ENCODE peak calls at places on chromosome 22, in eight cellular contexts. V, S, L, U, Q, R, I and Y are unnamed samples. For H3K4me1, the result is how much of the 10 kb centered on the place peaks cover.

GRCh38 chr22:24247011-24247507 is 2.2 kb upstream of the GGT5 start:
- DNase-seq in U (no peak), I (no peak), V (no peak), R (no peak), S (no peak), L (no peak), Q (no peak), Y (no peak)

GRCh38 chr22:49503321-49503720 is 324.4 kb downstream of the BRD1 start:
- DNase-seq in I (no peak), V (no peak), L (no peak), U (no peak), R (no peak), Q (no peak), S (no peak), Y (no peak)

GRCh38 chr22:49370841-49371301 is 456.8 kb downstream of the BRD1 start:
- DNase-seq in U (no peak), S (no peak), V (no peak), L (no peak), I (peak), Q (no peak), R (no peak), Y (peak)

GRCh38 chr22:47092896-47093311 is 330.5 kb downstream of the TBC1D22A start:
- DNase-seq in I (no peak), S (no peak), U (no peak), Q (peak), L (no peak), R (peak), V (no peak), Y (no peak)

GRCh38 chr22:39933741-39934140 is 26.5 kb upstream of the TMA7B start:
- DNase-seq in S (no peak), Q (no peak), I (no peak), U (no peak), R (no peak), L (no peak), V (no peak), Y (no peak)

GRCh38 chr22:19872779-19873137 is 18.1 kb upstream of the GNB1L start:
- DNase-seq in I (peak), R (no peak), L (no peak), V (peak), U (peak), Q (no peak), S (peak), Y (peak)

GRCh38 chr22:20953668-20954500 is 13.2 kb upstream of the AIFM3 start:
- DNase-seq in S (no peak), I (no peak), R (no peak), L (no peak), U (no peak), V (no peak), Q (no peak), Y (no peak)

GRCh38 chr22:21758056-21758455 is 22.5 kb upstream of the YPEL1 start:
- DNase-seq in V (no peak), R (no peak), U (no peak), L (no peak), I (no peak), Q (no peak), S (no peak), Y (no peak)

GRCh38 chr22:27804683-27805297 is 3.2 kb upstream of the MN1 start:
- DNase-seq in Q (peak), V (peak), I (peak), S (no peak), R (peak), U (peak), L (peak), Y (no peak)

GRCh38 chr22:49660321-49660720 is 167.4 kb downstream of the BRD1 start:
- DNase-seq in R (no peak), V (no peak), I (no peak), S (no peak), L (no peak), U (no peak), Q (no peak), Y (peak)

GRCh38 chr22:48572951-48573350 is 1254.7 kb downstream of the BRD1 start:
- DNase-seq in V (no peak), L (no peak), I (no peak), U (no peak), Q (no peak), S (no peak), R (no peak), Y (no peak)

GRCh38 chr22:47157486-47158270 is 395.2 kb downstream of the TBC1D22A start:
- DNase-seq in R (no peak), I (no peak), S (no peak), Q (no peak), V (no peak), L (no peak), U (no peak), Y (no peak)

GRCh38 chr22:46547883-46548244 is 10.4 kb upstream of the CELSR1 start:
- DNase-seq in I (no peak), L (peak), U (peak), S (peak), Q (no peak), R (peak), V (peak), Y (peak)

GRCh38 chr22:44151661-44152060 is 29.1 kb upstream of the PARVG start:
- DNase-seq in R (peak), S (no peak), I (no peak), Q (no peak), U (no peak), V (no peak), L (peak), Y (no peak)

GRCh38 chr22:47795477-47796127 is 1033.2 kb downstream of the TBC1D22A start:
- DNase-seq in L (no peak), V (no peak), S (no peak), R (no peak), U (no peak), Q (no peak), I (no peak), Y (no peak)

GRCh38 chr22:20400606-20401375 is 6.8 kb downstream of the ZNF74 start:
- DNase-seq in V (no peak), S (no peak), L (no peak), U (no peak), I (no peak), Q (no peak), R (no peak), Y (no peak)

GRCh38 chr22:20407829-20408228 is 13.9 kb downstream of the ZNF74 start:
- DNase-seq in R (no peak), Q (no peak), U (no peak), I (no peak), S (no peak), L (no peak), V (no peak), Y (no peak)

GRCh38 chr22:47160781-47161520 is 398.5 kb downstream of the TBC1D22A start:
- DNase-seq in I (no peak), L (no peak), V (no peak), Q (no peak), R (no peak), U (peak), S (no peak), Y (no peak)

GRCh38 chr22:20298803-20299735 is 20.8 kb downstream of the DGCR6L start:
- DNase-seq in L (peak), I (peak), Q (peak), U (peak), R (peak), S (peak), V (peak), Y (peak)

GRCh38 chr22:43515902-43516301 is 104.1 kb downstream of the MPPED1 start:
- DNase-seq in S (no peak), Q (no peak), R (no peak), I (no peak), U (no peak), L (no peak), V (no peak), Y (no peak)

GRCh38 chr22:25775501-25775900 is 33.5 kb downstream of the MYO18B start:
- DNase-seq in U (no peak), S (no peak), V (no peak), L (no peak), I (no peak), Q (no peak), R (no peak), Y (no peak)

GRCh38 chr22:50311606-50312351 is 4.3 kb upstream of the PLXNB2 start:
- DNase-seq in L (no peak), S (no peak), V (no peak), U (peak), I (no peak), R (no peak), Q (no peak), Y (no peak)

GRCh38 chr22:46567471-46567870 is 30.1 kb upstream of the CELSR1 start:
- DNase-seq in V (no peak), U (no peak), I (no peak), S (no peak), R (no peak), L (no peak), Q (no peak), Y (no peak)

GRCh38 chr22:25051983-25052710 is 99.6 kb downstream of the KIAA1671 start:
- DNase-seq in Q (no peak), R (peak), L (no peak), V (no peak), I (peak), U (no peak), S (no peak), Y (no peak)

GRCh38 chr22:50175191-50175461 is 4.6 kb downstream of the PANX2 start:
- DNase-seq in R (no peak), V (no peak), S (no peak), L (no peak), U (no peak), Q (no peak), I (no peak), Y (no peak)

GRCh38 chr22:27512283-27512761 is 289.2 kb downstream of the MN1 start:
- DNase-seq in V (peak), R (peak), S (no peak), I (peak), U (no peak), Q (no peak), L (peak), Y (peak)

GRCh38 chr22:27845603-27846100 is 44.1 kb upstream of the MN1 start:
- DNase-seq in S (no peak), Q (no peak), U (no peak), V (no peak), L (no peak), R (peak), I (no peak), Y (no peak)

GRCh38 chr22:46881373-46882118 is 119.1 kb downstream of the TBC1D22A start:
- DNase-seq in U (no peak), V (no peak), R (peak), L (peak), S (no peak), Q (no peak), I (no peak), Y (no peak)

GRCh38 chr22:43544282-43544673 is 132.5 kb downstream of the MPPED1 start:
- DNase-seq in V (no peak), R (no peak), I (no peak), L (no peak), S (no peak), U (peak), Q (no peak), Y (no peak)

GRCh38 chr22:33247758-33248157 is 189.6 kb upstream of the SYN3 start:
- DNase-seq in I (no peak), S (no peak), U (no peak), L (no peak), V (no peak), Q (no peak), R (no peak), Y (no peak)

GRCh38 chr22:40021401-40022000 is 26.7 kb downstream of the FAM83F start:
- DNase-seq in L (no peak), R (no peak), U (no peak), S (no peak), V (no peak), Q (no peak), I (no peak), Y (no peak)

GRCh38 chr22:42947211-42947990 is 67.5 kb downstream of the PACSIN2 start:
- DNase-seq in S (no peak), R (peak), V (no peak), L (peak), U (peak), I (no peak), Q (no peak), Y (no peak)

GRCh38 chr22:33272866-33273265 is 214.7 kb upstream of the SYN3 start:
- DNase-seq in R (no peak), S (no peak), Q (no peak), I (no peak), V (no peak), U (no peak), L (no peak), Y (no peak)

GRCh38 chr22:49555526-49555925 is 272.1 kb downstream of the BRD1 start:
- DNase-seq in U (no peak), L (no peak), S (no peak), R (no peak), V (peak), Q (no peak), I (no peak), Y (no peak)

GRCh38 chr22:39802682-39803081 is 90.9 kb downstream of the ENTHD1 start:
- DNase-seq in S (no peak), I (no peak), Q (no peak), U (no peak), L (no peak), V (no peak), R (no peak), Y (no peak)

GRCh38 chr22:27998511-27999410 is 79.7 kb upstream of the PITPNB start:
- DNase-seq in S (no peak), L (no peak), R (no peak), I (no peak), Q (no peak), U (peak), V (no peak), Y (peak)

GRCh38 chr22:19648419-19648929 is 65.8 kb upstream of the SEPTIN5 start:
- DNase-seq in U (no peak), Q (peak), S (no peak), V (no peak), L (no peak), R (no peak), I (no peak), Y (no peak)

GRCh38 chr22:25672685-25673084 is 69.3 kb upstream of the MYO18B start:
- DNase-seq in S (no peak), V (no peak), U (no peak), L (no peak), Q (no peak), R (no peak), I (no peak), Y (no peak)

GRCh38 chr22:48449466-48450187 is 1378.0 kb downstream of the BRD1 start:
- DNase-seq in S (no peak), R (no peak), Q (no peak), U (peak), V (no peak), L (no peak), I (no peak), Y (no peak)

GRCh38 chr22:19050117-19050516 is 72.1 kb downstream of the DGCR2 start:
- DNase-seq in U (no peak), L (no peak), I (no peak), R (no peak), Q (no peak), S (no peak), V (no peak), Y (no peak)

GRCh38 chr22:29300807-29301601 is 5.4 kb upstream of the GAS2L1 start:
- DNase-seq in L (no peak), Q (no peak), U (no peak), I (no peak), R (no peak), V (no peak), S (no peak), Y (no peak)

GRCh38 chr22:29301716-29302401 is 4.6 kb upstream of the GAS2L1 start:
- DNase-seq in V (no peak), S (no peak), R (no peak), Q (no peak), U (no peak), L (no peak), I (no peak), Y (no peak)

GRCh38 chr22:29302681-29303465 is 3.6 kb upstream of the GAS2L1 start:
- DNase-seq in V (no peak), R (peak), S (no peak), I (no peak), U (peak), Q (no peak), L (no peak), Y (no peak)

GRCh38 chr22:29300467-29300806 is 6.0 kb upstream of the GAS2L1 start:
- DNase-seq in R (no peak), Q (no peak), L (no peak), I (no peak), U (no peak), V (no peak), S (no peak), Y (no peak)

GRCh38 chr22:29302402-29302680 is 4.1 kb upstream of the GAS2L1 start:
- DNase-seq in U (no peak), L (no peak), R (no peak), I (no peak), V (no peak), S (no peak), Q (no peak), Y (no peak)
- H3K27ac ChIP-seq in U (peak), L (no peak), R (no peak), I (no peak), V (peak), S (peak), Q (no peak), Y (no peak)

GRCh38 chr22:29370556-29370955 is 17.8 kb downstream of the AP1B1 start:
- DNase-seq in S (no peak), R (no peak), Q (no peak), I (no peak), L (no peak), V (no peak), U (peak), Y (no peak)
- H3K4me1 ChIP-seq in S (under half), R (under half), Q (under half), I (under half), L (under half), V (under half), U (under half), Y (under half)

GRCh38 chr22:35324067-35324466 is 24.4 kb downstream of the TOM1 start:
- DNase-seq in U (no peak), R (no peak), Q (no peak), V (no peak), S (no peak), L (no peak), I (no peak), Y (no peak)
- TF ChIP-seq CTCF in U (no peak), R (no peak), Q (no peak), V (no peak), S (no peak), L (no peak), I (no peak), Y (no peak)

GRCh38 chr22:17951315-17951714 is 73.0 kb downstream of the MICAL3 start:
- DNase-seq in Q (no peak), R (no peak), I (no peak), V (no peak), S (no peak), L (no peak), U (no peak), Y (no peak)
- H3K27ac ChIP-seq in Q (no peak), R (no peak), I (no peak), V (no peak), S (no peak), L (peak), U (peak), Y (peak)

GRCh38 chr22:32112380-32112779 is 46.7 kb downstream of the C22orf42 start:
- DNase-seq in S (no peak), Q (no peak), I (no peak), R (no peak), L (no peak), U (no peak), V (no peak), Y (no peak)
- H3K4me1 ChIP-seq in S (under half), Q (under half), I (under half), R (under half), L (under half), U (under half), V (under half), Y (under half)

GRCh38 chr22:38467438-38467903 is 425 bp upstream of the KDELR3 start:
- DNase-seq in L (no peak), U (peak), R (no peak), Q (peak), S (no peak), I (peak), V (no peak), Y (no peak)
- TF ChIP-seq CTCF in L (no peak), U (no peak), R (no peak), Q (no peak), S (no peak), I (no peak), V (no peak), Y (no peak)

GRCh38 chr22:30565341-30565740 is 9.1 kb downstream of the GAL3ST1 start:
- DNase-seq in Q (no peak), U (no peak), V (no peak), I (no peak), R (no peak), S (no peak), L (no peak), Y (no peak)

GRCh38 chr22:30564045-30564765 is 10.3 kb downstream of the GAL3ST1 start:
- DNase-seq in R (no peak), L (no peak), V (no peak), U (no peak), I (no peak), S (no peak), Q (no peak), Y (no peak)

GRCh38 chr22:30564766-30565118 is 9.7 kb downstream of the GAL3ST1 start:
- DNase-seq in V (no peak), Q (no peak), L (no peak), S (no peak), I (no peak), U (no peak), R (no peak), Y (no peak)

GRCh38 chr22:30568137-30568805 is 6.2 kb downstream of the GAL3ST1 start:
- DNase-seq in L (no peak), R (no peak), U (no peak), Q (no peak), S (no peak), I (no peak), V (no peak), Y (no peak)

GRCh38 chr22:30566125-30566524 is 8.3 kb downstream of the GAL3ST1 start:
- DNase-seq in U (no peak), R (no peak), V (no peak), I (peak), L (peak), S (no peak), Q (no peak), Y (no peak)
- H3K27ac ChIP-seq in U (no peak), R (no peak), V (no peak), I (no peak), L (no peak), S (no peak), Q (no peak), Y (no peak)

GRCh38 chr22:22822106-22822505 is 65.5 kb upstream of the IGLL5 start:
- DNase-seq in V (no peak), L (no peak), U (no peak), S (no peak), Q (no peak), R (no peak), I (no peak), Y (no peak)
- H3K4me1 ChIP-seq in V (under half), L (under half), U (under half), S (under half), Q (under half), R (under half), I (under half), Y (under half)

GRCh38 chr22:45242778-45243191 is 2.1 kb upstream of the KIAA0930 start:
- DNase-seq in V (no peak), Q (peak), U (peak), S (no peak), L (peak), I (peak), R (no peak), Y (no peak)
- TF ChIP-seq CTCF in V (no peak), Q (peak), U (no peak), S (no peak), L (peak), I (no peak), R (no peak), Y (no peak)

DNA sequence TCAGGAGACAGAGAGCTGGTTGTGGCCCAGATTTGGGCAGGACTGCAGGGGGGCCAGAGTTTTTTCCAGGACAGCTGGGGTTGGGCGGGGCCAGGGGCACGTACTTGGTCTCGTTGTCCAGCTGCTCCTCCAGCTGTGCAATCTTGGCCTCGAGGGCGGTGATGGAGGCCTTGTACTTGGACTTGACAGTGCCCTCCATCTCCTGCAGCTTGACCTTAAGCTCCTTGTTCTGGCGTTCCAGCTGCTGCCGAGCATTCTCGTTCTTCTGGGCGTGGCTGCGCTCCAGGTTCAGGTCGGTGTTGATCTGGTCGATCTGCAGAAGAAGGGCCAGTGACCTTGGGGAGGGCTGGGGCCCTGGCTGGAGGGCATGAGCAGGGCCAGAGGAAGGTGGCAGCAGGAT is 32.1 kb downstream of the APOL1 start:
- DNase-seq in Q (no peak), L (no peak), R (peak), V (no peak), S (no peak), U (no peak), I (no peak), Y (no peak)
- H3K27ac ChIP-seq in Q (no peak), L (no peak), R (peak), V (peak), S (no peak), U (peak), I (no peak), Y (no peak)